ENCODE peak calls at places on chromosomes 2 and 18, in five cellular contexts. J is cardiac muscle cell, V is AG10803, K is Panc1, F is tibial nerve. U is an unnamed sample.

GRCh38 chr2:231196592-231196991 is 1.8 kb upstream of the ARMC9 start:
- DNase-seq in J (no peak), F (no peak), V (no peak), K (no peak), U (no peak)

GRCh38 chr2:152924722-152925121 is 206.3 kb downstream of the ARL6IP6 start:
- DNase-seq in F (no peak), V (peak), K (no peak), J (no peak), U (no peak)

GRCh38 chr2:84077504-84077903 is 381.6 kb downstream of the SUCLG1 start:
- DNase-seq in J (peak), K (peak), V (peak), F (peak), U (peak)

GRCh38 chr2:199382091-199382490 is 75.6 kb downstream of the SATB2 start:
- DNase-seq in J (peak), K (no peak), V (no peak), F (no peak), U (no peak)

GRCh38 chr2:3490191-3491158 is 28.9 kb downstream of the ADI1 start:
- DNase-seq in J (peak), F (no peak), K (no peak), V (no peak), U (no peak)

GRCh38 chr2:207283356-207283755 is 117.6 kb upstream of the KLF7 start:
- DNase-seq in J (peak), K (no peak), V (no peak), F (peak), U (peak)

GRCh38 chr18:28512357-28512756 is 335.4 kb upstream of the CDH2 start:
- DNase-seq in F (no peak), J (peak), V (no peak), K (no peak), U (no peak)

GRCh38 chr18:55781481-55781957 is 193.5 kb upstream of the TCF4 start:
- DNase-seq in V (peak), K (peak), F (peak), J (peak), U (peak)

GRCh38 chr18:45993441-45993840 is 26.3 kb upstream of the EPG5 start:
- DNase-seq in K (peak), V (peak), F (no peak), J (peak), U (peak)

GRCh38 chr18:60198063-60198462 is 174.5 kb downstream of the MC4R start:
- DNase-seq in J (peak), F (no peak), K (no peak), V (peak), U (peak)

GRCh38 chr2:240021488-240022104 is 3.5 kb downstream of the NDUFA10 start:
- DNase-seq in V (peak), J (peak), K (peak), F (peak), U (peak)

GRCh38 chr2:240024766-240025165 is 376 bp downstream of the NDUFA10 start:
- DNase-seq in V (no peak), J (peak), K (no peak), F (no peak), U (no peak)

GRCh38 chr2:240018071-240018750 is 6.9 kb downstream of the NDUFA10 start:
- DNase-seq in J (no peak), F (no peak), V (no peak), K (no peak), U (no peak)

GRCh38 chr2:240023792-240024191 is 1.4 kb downstream of the NDUFA10 start:
- DNase-seq in F (no peak), J (no peak), V (no peak), K (no peak), U (no peak)
- H3K4me3 ChIP-seq in F (no peak), J (peak), V (peak), K (peak), U (peak)

DNA sequence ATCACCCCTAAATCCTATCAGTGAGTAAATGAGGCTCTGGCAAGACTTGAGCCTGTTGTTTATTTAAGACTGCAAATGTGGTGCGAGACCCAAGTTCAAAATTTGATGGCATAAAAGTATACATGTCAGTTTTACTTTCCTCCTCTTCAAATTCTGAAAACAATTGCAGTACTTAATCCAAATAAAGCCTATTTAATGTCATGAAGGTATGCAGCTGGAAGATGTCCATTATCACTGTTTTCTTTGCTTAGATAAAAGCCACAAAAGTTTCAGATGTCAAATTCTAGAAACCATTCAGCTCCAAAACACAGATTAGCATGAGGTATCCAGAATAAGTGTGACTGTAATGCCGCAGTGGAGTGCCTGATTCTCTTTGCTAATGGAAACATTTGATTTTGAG is 3.4 kb downstream of the APCDD1 start:
- DNase-seq in F (no peak), J (no peak), V (no peak), K (no peak), U (no peak)
- H3K4me3 ChIP-seq in F (no peak), J (no peak), V (no peak), K (no peak), U (no peak)

GRCh38 chr18:5890261-5890605 is 5.1 kb downstream of the TMEM200C start:
- DNase-seq in F (no peak), K (no peak), V (no peak), J (no peak), U (no peak)

GRCh38 chr18:5890606-5891360 is 4.5 kb downstream of the TMEM200C start:
- DNase-seq in J (peak), V (no peak), K (no peak), F (no peak), U (peak)

GRCh38 chr18:5894215-5894612 is 1.1 kb downstream of the TMEM200C start:
- DNase-seq in J (no peak), K (no peak), V (no peak), F (no peak), U (no peak)

GRCh38 chr18:5892772-5893431 is 2.4 kb downstream of the TMEM200C start:
- DNase-seq in V (no peak), F (no peak), K (no peak), J (no peak), U (no peak)

GRCh38 chr18:5891361-5892215 is 3.7 kb downstream of the TMEM200C start:
- DNase-seq in K (no peak), J (no peak), F (no peak), V (no peak), U (no peak)
- H3K4me3 ChIP-seq in K (no peak), J (no peak), F (no peak), V (no peak), U (no peak)

GRCh38 chr18:48948112-48949050 is 2.4 kb downstream of the SMAD7 start:
- DNase-seq in F (no peak), J (peak), K (no peak), V (no peak), U (peak)

GRCh38 chr18:48951448-48952286 is 902 bp upstream of the SMAD7 start:
- DNase-seq in V (peak), F (peak), K (no peak), J (peak), U (peak)

GRCh38 chr18:48949051-48949605 is 1.6 kb downstream of the SMAD7 start:
- DNase-seq in K (no peak), F (peak), J (no peak), V (no peak), U (peak)

GRCh38 chr18:48950536-48951447 is at the start of gene SMAD7:
- DNase-seq in V (no peak), F (no peak), K (no peak), J (no peak), U (peak)

DNA sequence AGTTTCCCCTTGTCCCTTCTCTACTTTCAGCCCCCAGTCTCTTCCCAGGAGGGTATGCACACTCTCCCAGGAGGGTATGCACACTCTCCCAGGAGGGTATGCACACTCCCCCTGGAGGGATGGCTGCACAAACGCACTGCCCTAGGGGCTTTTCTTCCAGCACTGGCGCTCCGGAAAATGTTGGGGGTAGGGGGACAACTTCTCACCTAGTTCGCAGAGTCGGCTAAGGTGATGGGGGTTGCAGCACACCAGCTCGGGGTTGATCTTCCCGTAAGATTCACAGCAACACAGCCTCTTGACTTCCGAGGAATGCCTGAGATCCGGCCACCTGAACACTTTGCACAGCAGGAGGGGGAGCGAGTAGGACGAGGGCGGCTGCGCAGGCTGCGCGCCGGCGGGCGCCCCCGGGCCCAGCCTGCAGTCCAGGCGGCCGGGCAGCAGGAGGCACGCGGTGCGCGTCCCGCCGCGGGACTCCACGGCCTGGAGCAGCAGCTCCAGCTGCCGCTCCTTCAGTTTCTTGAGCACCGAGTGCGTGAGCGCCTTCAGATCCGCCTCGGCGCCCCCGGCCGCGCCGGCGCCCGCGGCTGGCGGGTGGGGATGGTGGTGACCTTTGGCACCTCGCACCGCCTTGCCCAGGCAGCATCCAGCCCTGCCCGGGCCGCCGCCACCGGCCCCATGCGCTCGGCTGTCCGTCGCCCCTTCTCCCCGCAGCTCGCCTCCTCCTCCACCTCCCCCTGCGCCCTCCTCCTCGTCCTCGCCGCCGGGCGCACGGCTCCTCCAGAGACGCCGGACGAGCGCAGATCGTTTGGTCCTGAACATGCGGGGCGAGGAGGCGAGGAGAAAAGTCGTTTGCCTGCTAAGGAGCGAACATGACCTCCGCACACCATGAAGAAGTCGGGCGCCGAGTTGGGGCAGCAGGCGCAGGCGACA is 894 bp downstream of the SMAD7 start:
- DNase-seq in K (no peak), J (peak), V (no peak), F (no peak), U (peak)
- H3K4me3 ChIP-seq in K (peak), J (peak), V (peak), F (peak), U (peak)

GRCh38 chr2:176093889-176094232 is 1.3 kb downstream of the HOXD13 start:
- DNase-seq in J (no peak), F (no peak), V (no peak), K (no peak), U (no peak)

GRCh38 chr2:176091329-176092258 is 927 bp upstream of the HOXD13 start:
- DNase-seq in K (no peak), F (no peak), V (no peak), J (no peak), U (no peak)

GRCh38 chr2:176090870-176091269 is 1.7 kb upstream of the HOXD13 start:
- DNase-seq in J (no peak), V (no peak), K (no peak), F (no peak), U (no peak)

GRCh38 chr2:176093145-176093888 is 796 bp downstream of the HOXD13 start:
- DNase-seq in V (no peak), F (no peak), J (no peak), K (no peak), U (no peak)

DNA sequence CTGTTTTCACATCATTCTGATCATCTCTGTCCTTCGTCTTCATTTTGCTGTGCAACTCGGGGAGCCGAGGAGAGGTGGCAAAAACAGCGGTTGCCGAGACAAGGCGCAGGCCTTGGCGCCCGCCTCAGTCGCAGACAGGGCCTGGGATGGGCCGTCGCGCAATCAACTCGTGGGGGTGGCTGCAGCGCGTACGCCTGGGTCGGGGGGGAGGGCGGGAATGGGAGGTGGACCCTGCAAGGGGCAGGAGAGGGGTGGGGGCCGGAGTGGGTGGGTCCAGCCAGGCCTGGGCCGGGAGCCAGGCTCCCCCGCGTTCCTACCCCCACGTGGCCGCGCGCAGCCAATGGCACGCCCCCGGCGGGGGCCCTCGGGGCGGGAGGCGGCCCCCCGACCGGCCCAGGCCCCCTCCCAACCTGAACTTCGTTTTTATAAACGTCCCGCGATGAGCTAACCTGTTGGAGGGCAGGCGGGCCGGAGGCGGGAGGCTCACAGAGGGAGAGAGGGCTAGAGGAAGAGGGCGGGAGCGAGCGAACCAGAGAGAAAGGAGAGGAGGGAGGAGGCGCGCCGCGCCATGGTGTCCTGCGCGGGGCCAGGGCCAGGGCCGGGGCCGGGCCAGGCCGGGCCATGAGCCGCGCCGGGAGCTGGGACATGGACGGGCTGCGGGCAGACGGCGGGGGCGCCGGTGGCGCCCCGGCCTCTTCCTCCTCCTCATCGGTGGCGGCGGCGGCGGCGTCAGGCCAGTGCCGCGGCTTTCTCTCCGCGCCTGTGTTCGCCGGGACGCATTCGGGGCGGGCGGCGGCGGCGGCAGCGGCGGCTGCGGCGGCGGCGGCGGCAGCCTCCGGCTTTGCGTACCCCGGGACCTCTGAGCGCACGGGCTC is at the start of gene HOXD13:
- DNase-seq in J (no peak), V (no peak), K (no peak), F (no peak), U (no peak)
- H3K4me3 ChIP-seq in J (peak), V (peak), K (no peak), F (no peak), U (no peak)

DNA sequence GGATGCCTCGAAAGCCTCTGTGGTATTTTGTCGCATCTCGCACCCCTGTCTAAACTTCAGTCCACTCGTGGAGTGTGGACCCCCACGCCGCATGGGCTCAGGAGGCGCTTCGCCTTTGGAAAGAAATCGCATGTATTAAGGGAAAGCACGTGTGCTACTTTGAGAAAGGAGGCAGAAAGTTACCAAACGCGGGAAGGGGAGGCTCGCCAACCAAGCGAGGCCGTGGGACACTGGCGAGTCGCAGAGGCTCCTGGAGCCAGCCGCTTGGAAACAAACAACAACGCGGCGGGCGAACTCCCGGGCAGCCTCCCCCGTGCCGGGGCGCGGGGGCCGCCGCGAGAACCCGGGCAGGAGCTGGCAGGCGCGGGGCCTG is 455 bp upstream of the AGAP1 start:
- DNase-seq in F (peak), J (peak), K (no peak), V (no peak), U (peak)
- H3K4me3 ChIP-seq in F (peak), J (peak), K (peak), V (peak), U (peak)